ENCODE peak calls at places on chromosomes 16 and 17, in eight cellular contexts. One of them, this sample, is unnamed.

GRCh38 chr17:29586676-29587469 is 2.6 kb downstream of the GIT1 start:
- DNase-seq in AG10803: no peak
- DNase-seq in fibroblast of pulmonary artery: no peak
- DNase-seq in nephron progenitor cell: peak; percentile 1
- DNase-seq in progenitor cell of endocrine pancreas: no peak
- DNase-seq in AG09309: no peak
- DNase-seq in body of pancreas: no peak
- DNase-seq in A549: no peak
- DNase-seq in this sample: no peak

GRCh38 chr16:84795338-84796053 is 24.3 kb upstream of the CRISPLD2 start:
- DNase-seq in nephron progenitor cell: no peak
- DNase-seq in AG09309: peak; percentile 93
- DNase-seq in body of pancreas: peak; percentile 33
- DNase-seq in A549: no peak
- DNase-seq in progenitor cell of endocrine pancreas: no peak
- DNase-seq in fibroblast of pulmonary artery: peak; percentile 99
- DNase-seq in AG10803: peak; percentile 94
- DNase-seq in this sample: peak; percentile 92

GRCh38 chr16:47247691-47248090 is 103.9 kb upstream of the NETO2 start:
- DNase-seq in body of pancreas: no peak
- DNase-seq in A549: no peak
- DNase-seq in progenitor cell of endocrine pancreas: no peak
- DNase-seq in AG09309: no peak
- DNase-seq in nephron progenitor cell: no peak
- DNase-seq in fibroblast of pulmonary artery: no peak
- DNase-seq in AG10803: no peak
- DNase-seq in this sample: no peak

GRCh38 chr17:78075011-78075410 is 53.5 kb downstream of the TMC6 start:
- DNase-seq in AG10803: no peak
- DNase-seq in body of pancreas: no peak
- DNase-seq in A549: no peak
- DNase-seq in fibroblast of pulmonary artery: no peak
- DNase-seq in AG09309: no peak
- DNase-seq in nephron progenitor cell: no peak
- DNase-seq in progenitor cell of endocrine pancreas: no peak
- DNase-seq in this sample: no peak

GRCh38 chr16:79659352-79659751 is 58.8 kb upstream of the MAF start:
- DNase-seq in fibroblast of pulmonary artery: no peak
- DNase-seq in A549: no peak
- DNase-seq in nephron progenitor cell: no peak
- DNase-seq in AG09309: no peak
- DNase-seq in progenitor cell of endocrine pancreas: no peak
- DNase-seq in AG10803: no peak
- DNase-seq in body of pancreas: no peak
- DNase-seq in this sample: no peak

GRCh38 chr16:89222931-89223330 is 5.4 kb downstream of the ZNF778 start:
- DNase-seq in AG10803: no peak
- DNase-seq in body of pancreas: no peak
- DNase-seq in AG09309: no peak
- DNase-seq in fibroblast of pulmonary artery: no peak
- DNase-seq in nephron progenitor cell: no peak
- DNase-seq in progenitor cell of endocrine pancreas: no peak
- DNase-seq in A549: no peak
- DNase-seq in this sample: no peak

GRCh38 chr16:84925092-84925772 is 86.1 kb downstream of the ZDHHC7 start:
- DNase-seq in progenitor cell of endocrine pancreas: no peak
- DNase-seq in nephron progenitor cell: peak; percentile 54
- DNase-seq in fibroblast of pulmonary artery: no peak
- DNase-seq in A549: peak; percentile 60
- DNase-seq in AG09309: no peak
- DNase-seq in body of pancreas: peak; percentile 76
- DNase-seq in AG10803: peak; percentile 15
- DNase-seq in this sample: no peak

GRCh38 chr16:29815032-29815721 is 775 bp upstream of the PAGR1 start:
- DNase-seq in progenitor cell of endocrine pancreas: no peak
- DNase-seq in nephron progenitor cell: peak; percentile 36
- DNase-seq in body of pancreas: peak; percentile 47
- DNase-seq in AG09309: no peak
- DNase-seq in AG10803: no peak
- DNase-seq in fibroblast of pulmonary artery: no peak
- DNase-seq in A549: no peak
- DNase-seq in this sample: no peak

GRCh38 chr17:70855401-70856054 is 686.2 kb downstream of the KCNJ2 start:
- DNase-seq in AG09309: no peak
- DNase-seq in body of pancreas: peak; percentile 14
- DNase-seq in fibroblast of pulmonary artery: no peak
- DNase-seq in progenitor cell of endocrine pancreas: no peak
- DNase-seq in nephron progenitor cell: peak; percentile 32
- DNase-seq in A549: no peak
- DNase-seq in AG10803: no peak
- DNase-seq in this sample: no peak

GRCh38 chr16:49750341-49751011 is 105.4 kb downstream of the ZNF423 start:
- DNase-seq in AG10803: no peak
- DNase-seq in A549: no peak
- DNase-seq in nephron progenitor cell: no peak
- DNase-seq in progenitor cell of endocrine pancreas: no peak
- DNase-seq in fibroblast of pulmonary artery: peak; percentile 24
- DNase-seq in body of pancreas: no peak
- DNase-seq in AG09309: no peak
- DNase-seq in this sample: no peak

GRCh38 chr17:63754046-63754445 is 12.4 kb upstream of the STRADA start:
- DNase-seq in nephron progenitor cell: no peak
- DNase-seq in body of pancreas: no peak
- DNase-seq in AG09309: no peak
- DNase-seq in fibroblast of pulmonary artery: no peak
- DNase-seq in A549: no peak
- DNase-seq in progenitor cell of endocrine pancreas: no peak
- DNase-seq in AG10803: no peak
- DNase-seq in this sample: no peak

GRCh38 chr17:46865100-46865499 is 13.7 kb downstream of the WNT9B start:
- DNase-seq in fibroblast of pulmonary artery: no peak
- DNase-seq in AG09309: no peak
- DNase-seq in nephron progenitor cell: no peak
- DNase-seq in AG10803: peak; percentile 86
- DNase-seq in body of pancreas: no peak
- DNase-seq in progenitor cell of endocrine pancreas: no peak
- DNase-seq in A549: no peak
- DNase-seq in this sample: no peak

GRCh38 chr17:4476512-4477070 is 22.1 kb upstream of the SPNS2 start:
- DNase-seq in AG10803: no peak
- DNase-seq in A549: no peak
- DNase-seq in progenitor cell of endocrine pancreas: no peak
- DNase-seq in AG09309: no peak
- DNase-seq in fibroblast of pulmonary artery: no peak
- DNase-seq in body of pancreas: peak; percentile 55
- DNase-seq in nephron progenitor cell: no peak
- DNase-seq in this sample: no peak

GRCh38 chr16:19218581-19218980 is 50.5 kb downstream of the SYT17 start:
- DNase-seq in AG10803: no peak
- DNase-seq in A549: no peak
- DNase-seq in progenitor cell of endocrine pancreas: no peak
- DNase-seq in nephron progenitor cell: no peak
- DNase-seq in AG09309: no peak
- DNase-seq in body of pancreas: no peak
- DNase-seq in fibroblast of pulmonary artery: no peak
- DNase-seq in this sample: no peak

GRCh38 chr17:37574427-37574826 is 34.8 kb downstream of the SYNRG start:
- DNase-seq in fibroblast of pulmonary artery: no peak
- DNase-seq in A549: no peak
- DNase-seq in body of pancreas: no peak
- DNase-seq in AG10803: no peak
- DNase-seq in AG09309: no peak
- DNase-seq in nephron progenitor cell: no peak
- DNase-seq in progenitor cell of endocrine pancreas: no peak
- DNase-seq in this sample: no peak

GRCh38 chr17:37571674-37572073 is 37.5 kb downstream of the SYNRG start:
- DNase-seq in A549: no peak
- DNase-seq in AG10803: no peak
- DNase-seq in fibroblast of pulmonary artery: no peak
- DNase-seq in AG09309: no peak
- DNase-seq in nephron progenitor cell: no peak
- DNase-seq in progenitor cell of endocrine pancreas: no peak
- DNase-seq in body of pancreas: no peak
- DNase-seq in this sample: no peak

GRCh38 chr17:37567137-37567927 is 41.9 kb downstream of the SYNRG start:
- DNase-seq in AG10803: no peak
- DNase-seq in nephron progenitor cell: no peak
- DNase-seq in AG09309: no peak
- DNase-seq in fibroblast of pulmonary artery: no peak
- DNase-seq in A549: no peak
- DNase-seq in progenitor cell of endocrine pancreas: no peak
- DNase-seq in body of pancreas: no peak
- DNase-seq in this sample: no peak

GRCh38 chr17:37568350-37569053 is 40.7 kb downstream of the SYNRG start:
- DNase-seq in body of pancreas: no peak
- DNase-seq in A549: no peak
- DNase-seq in nephron progenitor cell: no peak
- DNase-seq in progenitor cell of endocrine pancreas: no peak
- DNase-seq in fibroblast of pulmonary artery: no peak
- DNase-seq in AG09309: no peak
- DNase-seq in AG10803: peak; percentile 4
- DNase-seq in this sample: no peak

DNA sequence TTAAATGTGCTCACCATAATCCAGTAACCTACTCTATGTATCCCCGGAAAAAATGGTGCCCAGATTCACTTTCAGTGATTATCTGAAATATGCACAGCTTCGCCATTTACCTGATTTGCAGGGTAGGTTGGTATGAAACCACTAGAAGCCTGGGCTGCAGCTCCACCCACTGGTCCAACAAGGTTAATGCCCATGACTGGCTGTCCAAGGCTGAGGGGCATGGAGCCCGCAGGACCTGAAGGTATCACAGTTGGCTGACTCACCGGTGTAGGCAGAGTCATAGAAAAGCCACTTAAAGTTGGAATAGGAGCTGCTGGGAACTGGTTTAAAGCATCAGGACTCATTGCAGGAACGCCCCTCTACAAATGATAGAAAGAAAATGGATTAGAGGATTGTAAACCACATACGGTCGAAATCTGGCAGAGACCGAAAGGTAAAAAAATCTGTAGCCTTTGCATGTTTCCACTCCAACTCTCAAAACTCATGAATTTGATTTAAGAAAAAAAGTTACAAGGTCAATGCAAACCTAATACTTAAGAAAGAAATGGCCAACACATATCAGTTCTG is 38.6 kb downstream of the SYNRG start:
- DNase-seq in nephron progenitor cell: peak; percentile 29
- DNase-seq in body of pancreas: peak; percentile 48
- DNase-seq in AG09309: no peak
- DNase-seq in fibroblast of pulmonary artery: peak; percentile 49
- DNase-seq in progenitor cell of endocrine pancreas: no peak
- DNase-seq in A549: peak; percentile 87
- DNase-seq in AG10803: peak; percentile 37
- DNase-seq in this sample: no peak
- TF ChIP-seq CTCF in nephron progenitor cell: peak; percentile 29
- TF ChIP-seq CTCF in body of pancreas: peak; percentile 38
- TF ChIP-seq CTCF in AG09309: peak; percentile 67
- TF ChIP-seq CTCF in fibroblast of pulmonary artery: peak; percentile 59
- TF ChIP-seq CTCF in progenitor cell of endocrine pancreas: peak; percentile 49
- TF ChIP-seq CTCF in A549: peak; percentile 68
- TF ChIP-seq CTCF in AG10803: peak; percentile 57
- TF ChIP-seq CTCF in this sample: peak; percentile 48

DNA sequence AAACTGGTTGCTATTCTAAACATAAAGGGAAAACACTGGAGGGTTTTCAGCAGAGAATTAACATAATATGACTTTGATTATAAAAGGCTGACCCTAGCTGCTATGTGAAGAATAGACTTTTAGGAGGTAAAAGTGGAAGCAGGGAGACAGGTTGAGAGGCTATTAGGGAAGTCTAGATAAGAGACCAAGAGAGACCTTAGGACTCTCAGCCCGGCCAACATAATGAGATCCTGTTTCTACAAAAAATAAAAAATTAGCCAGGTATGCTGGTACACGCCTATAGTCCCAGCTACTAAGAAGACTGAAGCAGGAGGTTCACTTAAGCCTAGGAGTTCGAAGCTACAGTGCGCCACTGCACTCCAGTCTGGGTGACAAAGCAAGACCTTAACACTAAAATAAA is 393.2 kb upstream of the PMFBP1 start:
- DNase-seq in body of pancreas: no peak
- DNase-seq in AG09309: no peak
- DNase-seq in fibroblast of pulmonary artery: no peak
- DNase-seq in progenitor cell of endocrine pancreas: no peak
- DNase-seq in nephron progenitor cell: no peak
- DNase-seq in A549: no peak
- DNase-seq in AG10803: no peak
- DNase-seq in this sample: no peak
- TF ChIP-seq CTCF in body of pancreas: no peak
- TF ChIP-seq CTCF in AG09309: no peak
- TF ChIP-seq CTCF in fibroblast of pulmonary artery: no peak
- TF ChIP-seq CTCF in progenitor cell of endocrine pancreas: no peak
- TF ChIP-seq CTCF in nephron progenitor cell: no peak
- TF ChIP-seq CTCF in A549: no peak
- TF ChIP-seq CTCF in AG10803: no peak
- TF ChIP-seq CTCF in this sample: no peak

GRCh38 chr17:57489321-57489720 is 233.0 kb downstream of the MSI2 start:
- DNase-seq in A549: no peak
- DNase-seq in fibroblast of pulmonary artery: no peak
- DNase-seq in progenitor cell of endocrine pancreas: no peak
- DNase-seq in body of pancreas: no peak
- DNase-seq in nephron progenitor cell: no peak
- DNase-seq in AG10803: no peak
- DNase-seq in AG09309: no peak
- DNase-seq in this sample: no peak

GRCh38 chr17:57490446-57490845 is 234.1 kb downstream of the MSI2 start:
- DNase-seq in AG09309: no peak
- DNase-seq in progenitor cell of endocrine pancreas: no peak
- DNase-seq in nephron progenitor cell: no peak
- DNase-seq in A549: no peak
- DNase-seq in body of pancreas: no peak
- DNase-seq in AG10803: no peak
- DNase-seq in fibroblast of pulmonary artery: no peak
- DNase-seq in this sample: no peak

GRCh38 chr17:57493171-57493570 is 236.8 kb downstream of the MSI2 start:
- DNase-seq in nephron progenitor cell: no peak
- DNase-seq in AG10803: no peak
- DNase-seq in A549: no peak
- DNase-seq in progenitor cell of endocrine pancreas: no peak
- DNase-seq in body of pancreas: no peak
- DNase-seq in fibroblast of pulmonary artery: no peak
- DNase-seq in AG09309: no peak
- DNase-seq in this sample: no peak

GRCh38 chr17:57488856-57489255 is 232.5 kb downstream of the MSI2 start:
- DNase-seq in fibroblast of pulmonary artery: no peak
- DNase-seq in progenitor cell of endocrine pancreas: no peak
- DNase-seq in AG09309: no peak
- DNase-seq in AG10803: no peak
- DNase-seq in A549: no peak
- DNase-seq in nephron progenitor cell: no peak
- DNase-seq in body of pancreas: no peak
- DNase-seq in this sample: no peak

GRCh38 chr17:57490890-57491289 is 234.6 kb downstream of the MSI2 start:
- DNase-seq in AG09309: no peak
- DNase-seq in fibroblast of pulmonary artery: no peak
- DNase-seq in body of pancreas: no peak
- DNase-seq in nephron progenitor cell: no peak
- DNase-seq in progenitor cell of endocrine pancreas: no peak
- DNase-seq in A549: no peak
- DNase-seq in AG10803: no peak
- DNase-seq in this sample: no peak
- TF ChIP-seq CTCF in AG09309: no peak
- TF ChIP-seq CTCF in fibroblast of pulmonary artery: no peak
- TF ChIP-seq CTCF in body of pancreas: no peak
- TF ChIP-seq CTCF in nephron progenitor cell: no peak
- TF ChIP-seq CTCF in progenitor cell of endocrine pancreas: no peak
- TF ChIP-seq CTCF in A549: no peak
- TF ChIP-seq CTCF in AG10803: no peak
- TF ChIP-seq CTCF in this sample: no peak

GRCh38 chr17:40726919-40727318 is 23.4 kb upstream of the KRT24 start:
- DNase-seq in AG10803: no peak
- DNase-seq in nephron progenitor cell: no peak
- DNase-seq in fibroblast of pulmonary artery: peak; percentile 6
- DNase-seq in progenitor cell of endocrine pancreas: no peak
- DNase-seq in A549: no peak
- DNase-seq in AG09309: no peak
- DNase-seq in body of pancreas: no peak
- DNase-seq in this sample: no peak
- TF ChIP-seq CTCF in AG10803: peak; percentile 37
- TF ChIP-seq CTCF in nephron progenitor cell: no peak
- TF ChIP-seq CTCF in fibroblast of pulmonary artery: peak; percentile 23
- TF ChIP-seq CTCF in progenitor cell of endocrine pancreas: peak; percentile 43
- TF ChIP-seq CTCF in A549: peak; percentile 53
- TF ChIP-seq CTCF in AG09309: peak; percentile 31
- TF ChIP-seq CTCF in body of pancreas: peak; percentile 36
- TF ChIP-seq CTCF in this sample: peak; percentile 19